ENCODE peak calls at places on chromosomes 4 and X, in four cellular contexts. O, A, M and K are unnamed samples.
A peak's percentile ranks its signal among the peaks of the same experiment; 100 is the strongest.

GRCh38 chrX:63784902-63785692 is at the start of gene ARHGEF9:
- DNase-seq in O (peak; percentile 76), A (peak; percentile 39), M (peak; percentile 12), K (peak; percentile 49)

GRCh38 chr4:154741131-154741530 is 2.7 kb upstream of the LRAT start:
- DNase-seq in O (no peak), A (no peak), M (no peak), K (no peak)

GRCh38 chr4:73929285-73929684 is 52.5 kb downstream of the PF4 start:
- DNase-seq in O (no peak), A (no peak), M (no peak), K (no peak)

GRCh38 chrX:133849676-133850075 is 135.7 kb downstream of the GPC3 start:
- DNase-seq in O (no peak), A (no peak), M (no peak), K (no peak)

GRCh38 chr4:153466637-153467153 is 535 bp downstream of the TMEM131L start:
- DNase-seq in O (peak; percentile 89), A (no peak), M (no peak), K (no peak)

GRCh38 chr4:7194251-7195137 is 2.2 kb downstream of the SORCS2 start:
- DNase-seq in O (peak; percentile 51), A (peak; percentile 37), M (no peak), K (no peak)

GRCh38 chr4:127124919-127125318 is 507.8 kb upstream of the INTU start:
- DNase-seq in O (no peak), A (no peak), M (no peak), K (no peak)

GRCh38 chr4:78660559-78660958 is 109.0 kb downstream of the ANXA3 start:
- DNase-seq in O (no peak), A (no peak), M (no peak), K (no peak)

GRCh38 chr4:101667348-101667747 is 123.2 kb upstream of the BANK1 start:
- DNase-seq in O (no peak), A (no peak), M (no peak), K (no peak)

GRCh38 chr4:62896721-62897120 is 1512.5 kb downstream of the TECRL start:
- DNase-seq in O (peak; percentile 41), A (no peak), M (no peak), K (no peak)

GRCh38 chr4:150573534-150573933 is 8.4 kb upstream of the MAB21L2 start:
- DNase-seq in O (no peak), A (no peak), M (no peak), K (no peak)

GRCh38 chr4:2469192-2469984 is 482 bp downstream of the RNF4 start:
- DNase-seq in O (peak; percentile 94), A (peak; percentile 61), M (peak; percentile 34), K (peak; percentile 80)

GRCh38 chr4:20639346-20639745 is 60.9 kb upstream of the PACRGL start:
- DNase-seq in O (no peak), A (no peak), M (no peak), K (no peak)

GRCh38 chrX:69318651-69319305 is 153.5 kb upstream of the PJA1 start:
- DNase-seq in O (no peak), A (no peak), M (no peak), K (no peak)

GRCh38 chrX:69320116-69320515 is 154.9 kb upstream of the PJA1 start:
- DNase-seq in O (no peak), A (no peak), M (no peak), K (no peak)

GRCh38 chrX:69321006-69321655 is 155.9 kb upstream of the PJA1 start:
- DNase-seq in O (no peak), A (no peak), M (no peak), K (no peak)

GRCh38 chrX:69317721-69318120 is 152.5 kb upstream of the PJA1 start:
- DNase-seq in O (peak; percentile 34), A (no peak), M (no peak), K (no peak)

DNA sequence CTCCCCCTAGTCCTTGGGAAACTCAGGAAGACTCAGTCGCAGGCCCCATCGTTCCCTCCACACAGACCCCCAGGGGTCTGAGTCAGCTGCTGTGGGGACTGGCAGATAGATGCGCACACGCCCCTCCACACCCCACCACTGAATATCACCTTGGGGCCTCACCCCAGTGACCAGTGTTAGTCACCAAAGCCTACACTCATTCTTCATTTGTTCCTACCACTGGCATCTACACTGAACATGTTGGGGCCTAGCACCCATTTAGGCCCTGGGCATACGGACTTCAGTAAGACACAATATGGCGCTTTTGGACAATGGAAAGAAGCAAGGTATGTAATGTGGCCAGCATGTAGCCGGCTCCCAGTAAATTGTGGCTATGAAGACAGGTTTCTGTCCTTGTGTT is 154.1 kb upstream of the PJA1 start:
- DNase-seq in O (no peak), A (no peak), M (no peak), K (no peak)
- H3K4me1 ChIP-seq in O (no peaks in the 10 kb centered on the region), A (no peaks in the 10 kb centered on the region), M (no peaks in the 10 kb centered on the region), K (no peaks in the 10 kb centered on the region)

DNA sequence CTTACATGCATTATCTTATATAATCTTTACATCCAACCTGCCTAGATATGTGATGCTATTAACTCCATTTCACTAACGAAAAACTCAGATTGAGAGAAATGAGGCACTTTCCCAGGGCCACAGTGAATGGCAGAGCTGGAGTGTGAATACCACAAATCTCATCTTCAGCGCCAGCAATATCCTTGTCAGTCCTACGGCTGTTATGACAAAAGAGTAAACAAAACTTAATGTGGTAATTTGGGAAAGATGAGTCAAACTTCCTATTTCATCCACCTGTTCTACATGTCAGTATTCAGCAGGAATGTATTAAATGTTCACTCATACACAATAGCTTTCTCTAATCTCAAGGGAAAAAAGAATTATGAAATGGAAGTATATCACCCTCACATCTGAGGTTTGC is 56.9 kb downstream of the FAT1 start:
- DNase-seq in O (no peak), A (no peak), M (no peak), K (no peak)
- TF ChIP-seq POLR2A in O (no peak), A (no peak), M (no peak), K (no peak)

GRCh38 chr4:185719493-185719843 is 92.5 kb downstream of the SORBS2 start:
- DNase-seq in O (no peak), A (no peak), M (no peak), K (no peak)

GRCh38 chr4:185718578-185719492 is 93.2 kb downstream of the SORBS2 start:
- DNase-seq in O (no peak), A (no peak), M (no peak), K (no peak)

GRCh38 chr4:185713731-185714130 is 98.3 kb downstream of the SORBS2 start:
- DNase-seq in O (no peak), A (no peak), M (no peak), K (no peak)

GRCh38 chr4:185716008-185716976 is 95.7 kb downstream of the SORBS2 start:
- DNase-seq in O (no peak), A (peak; percentile 76), M (no peak), K (no peak)

GRCh38 chr4:185717018-185717726 is 94.8 kb downstream of the SORBS2 start:
- DNase-seq in O (peak; percentile 80), A (peak; percentile 42), M (peak; percentile 55), K (no peak)
- H3K27ac ChIP-seq in O (peak overlapping the region; percentile 51), A (peak overlapping the region; percentile 80), M (peak overlapping the region; percentile 63), K (no peak overlapping the region)

DNA sequence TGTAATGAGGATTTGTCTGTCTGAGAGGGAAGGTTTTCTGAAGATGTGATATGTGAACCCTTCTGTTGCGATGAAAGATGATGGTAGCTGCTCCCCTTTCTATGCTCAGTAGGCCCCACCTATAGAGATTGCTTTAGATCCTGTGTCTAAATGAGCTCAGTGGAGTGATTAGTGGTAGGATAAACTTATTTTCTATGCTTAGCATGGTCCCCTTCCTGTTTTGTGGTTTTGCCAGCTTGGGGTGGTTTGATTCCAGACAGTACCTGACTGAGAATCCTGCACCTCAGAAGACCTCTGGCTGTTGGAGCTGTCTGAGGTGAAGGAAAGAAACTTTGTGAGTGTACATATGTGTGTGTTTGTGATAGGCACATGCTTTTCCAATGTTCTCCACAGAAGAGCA is 17.7 kb downstream of the MSN start:
- DNase-seq in O (no peak), A (no peak), M (no peak), K (no peak)
- H3K4me1 ChIP-seq in O (peaks cover 91% of the 10 kb centered on the region), A (peaks cover 4% of the 10 kb centered on the region), M (peaks cover 74% of the 10 kb centered on the region), K (peaks cover 16% of the 10 kb centered on the region)

DNA sequence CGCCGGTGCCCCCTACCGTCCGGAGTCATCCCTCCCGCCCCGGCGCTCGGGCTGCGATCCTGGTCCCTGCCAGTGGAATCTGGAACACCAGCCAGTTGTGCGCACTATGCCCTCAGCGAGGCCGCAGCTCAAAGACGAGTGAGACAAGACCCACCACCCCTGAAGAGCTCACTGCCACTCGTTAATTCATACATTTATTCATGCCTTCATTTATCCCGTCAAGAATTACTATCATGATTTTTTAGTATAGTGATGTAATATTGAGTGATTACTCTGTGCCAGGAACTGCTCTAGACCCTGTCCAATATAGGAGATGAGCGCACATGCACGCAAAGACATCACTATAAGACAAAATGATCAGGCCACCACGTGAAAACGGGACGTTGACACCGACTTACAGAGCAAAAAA is 252 bp upstream of the PPA2 start:
- DNase-seq in O (no peak), A (peak; percentile 91), M (peak; percentile 87), K (peak; percentile 93)
- TF ChIP-seq POLR2A in O (no peak), A (no peak), M (no peak), K (no peak)

GRCh38 chr4:103499094-103499493 is 220.7 kb downstream of the TACR3 start:
- DNase-seq in O (no peak), A (no peak), M (no peak), K (no peak)
- H3K27ac ChIP-seq in O (no peak overlapping the region), A (no peak overlapping the region), M (no peak overlapping the region), K (no peak overlapping the region)

GRCh38 chr4:86999244-86999643 is 64.4 kb downstream of the AFF1 start:
- DNase-seq in O (no peak), A (no peak), M (no peak), K (no peak)
- H3K4me1 ChIP-seq in O (peaks cover 43% of the 10 kb centered on the region), A (peaks cover 44% of the 10 kb centered on the region), M (peaks cover 24% of the 10 kb centered on the region), K (no peaks in the 10 kb centered on the region)